ENCODE peak calls at places on chromosomes 11 and 22, in eight cellular contexts. One of them, this sample, is unnamed.

GRCh38 chr11:88501535-88501934 is 164.0 kb upstream of the CTSC start:
- DNase-seq in fibroblast of pulmonary artery: peak
- DNase-seq in RWPE1: no peak
- DNase-seq in hypothalamus: no peak
- DNase-seq in fibroblast of the conjunctiva: no peak
- DNase-seq in mucosa of gallbladder: no peak
- DNase-seq in CD8-positive, alpha-beta T cell: no peak
- DNase-seq in left ventricle myocardium inferior: no peak
- DNase-seq in this sample: no peak

GRCh38 chr11:1111545-1112212 is 37.0 kb downstream of the MUC2 start:
- DNase-seq in RWPE1: no peak
- DNase-seq in fibroblast of pulmonary artery: no peak
- DNase-seq in CD8-positive, alpha-beta T cell: no peak
- DNase-seq in mucosa of gallbladder: no peak
- DNase-seq in left ventricle myocardium inferior: peak
- DNase-seq in fibroblast of the conjunctiva: no peak
- DNase-seq in hypothalamus: no peak
- DNase-seq in this sample: no peak

GRCh38 chr11:86722041-86722440 is 49.6 kb upstream of the ME3 start:
- DNase-seq in hypothalamus: no peak
- DNase-seq in RWPE1: no peak
- DNase-seq in CD8-positive, alpha-beta T cell: no peak
- DNase-seq in fibroblast of pulmonary artery: peak
- DNase-seq in left ventricle myocardium inferior: no peak
- DNase-seq in fibroblast of the conjunctiva: no peak
- DNase-seq in mucosa of gallbladder: no peak
- DNase-seq in this sample: no peak

GRCh38 chr22:20783844-20784723 is 10.2 kb downstream of the SERPIND1 start:
- DNase-seq in RWPE1: peak
- DNase-seq in fibroblast of the conjunctiva: peak
- DNase-seq in mucosa of gallbladder: peak
- DNase-seq in left ventricle myocardium inferior: no peak
- DNase-seq in fibroblast of pulmonary artery: peak
- DNase-seq in CD8-positive, alpha-beta T cell: peak
- DNase-seq in hypothalamus: no peak
- DNase-seq in this sample: peak

GRCh38 chr11:1815751-1816150 is 19.0 kb upstream of the SYT8 start:
- DNase-seq in hypothalamus: no peak
- DNase-seq in fibroblast of the conjunctiva: no peak
- DNase-seq in left ventricle myocardium inferior: no peak
- DNase-seq in mucosa of gallbladder: no peak
- DNase-seq in CD8-positive, alpha-beta T cell: no peak
- DNase-seq in fibroblast of pulmonary artery: no peak
- DNase-seq in RWPE1: no peak
- DNase-seq in this sample: no peak

GRCh38 chr22:28333106-28333505 is 346.5 kb downstream of the TTC28 start:
- DNase-seq in CD8-positive, alpha-beta T cell: no peak
- DNase-seq in RWPE1: no peak
- DNase-seq in fibroblast of pulmonary artery: no peak
- DNase-seq in hypothalamus: no peak
- DNase-seq in mucosa of gallbladder: no peak
- DNase-seq in fibroblast of the conjunctiva: no peak
- DNase-seq in left ventricle myocardium inferior: no peak
- DNase-seq in this sample: no peak

GRCh38 chr22:29762263-29762662 is 4.5 kb downstream of the ZMAT5 start:
- DNase-seq in fibroblast of pulmonary artery: no peak
- DNase-seq in RWPE1: no peak
- DNase-seq in hypothalamus: no peak
- DNase-seq in fibroblast of the conjunctiva: no peak
- DNase-seq in left ventricle myocardium inferior: no peak
- DNase-seq in CD8-positive, alpha-beta T cell: no peak
- DNase-seq in mucosa of gallbladder: no peak
- DNase-seq in this sample: no peak

GRCh38 chr11:8225589-8226036 is 38.1 kb downstream of the LMO1 start:
- DNase-seq in mucosa of gallbladder: peak
- DNase-seq in CD8-positive, alpha-beta T cell: peak
- DNase-seq in left ventricle myocardium inferior: peak
- DNase-seq in RWPE1: peak
- DNase-seq in fibroblast of the conjunctiva: peak
- DNase-seq in hypothalamus: peak
- DNase-seq in fibroblast of pulmonary artery: peak
- DNase-seq in this sample: peak

GRCh38 chr11:36478700-36479329 is 31.3 kb downstream of the TRAF6 start:
- DNase-seq in RWPE1: peak
- DNase-seq in hypothalamus: no peak
- DNase-seq in mucosa of gallbladder: peak
- DNase-seq in fibroblast of pulmonary artery: peak
- DNase-seq in left ventricle myocardium inferior: no peak
- DNase-seq in CD8-positive, alpha-beta T cell: no peak
- DNase-seq in fibroblast of the conjunctiva: peak
- DNase-seq in this sample: peak

GRCh38 chr11:10909141-10909883 is 51.5 kb upstream of the ZBED5 start:
- DNase-seq in CD8-positive, alpha-beta T cell: no peak
- DNase-seq in fibroblast of the conjunctiva: no peak
- DNase-seq in left ventricle myocardium inferior: no peak
- DNase-seq in hypothalamus: no peak
- DNase-seq in fibroblast of pulmonary artery: no peak
- DNase-seq in RWPE1: no peak
- DNase-seq in mucosa of gallbladder: no peak
- DNase-seq in this sample: no peak

GRCh38 chr11:11422291-11423128 is 69.5 kb upstream of the CSNK2A3 start:
- DNase-seq in RWPE1: peak
- DNase-seq in CD8-positive, alpha-beta T cell: no peak
- DNase-seq in hypothalamus: no peak
- DNase-seq in fibroblast of the conjunctiva: no peak
- DNase-seq in fibroblast of pulmonary artery: no peak
- DNase-seq in mucosa of gallbladder: no peak
- DNase-seq in left ventricle myocardium inferior: no peak
- DNase-seq in this sample: no peak

GRCh38 chr22:19942886-19943664 is 1.5 kb upstream of the TXNRD2 start:
- DNase-seq in mucosa of gallbladder: no peak
- DNase-seq in RWPE1: peak
- DNase-seq in hypothalamus: no peak
- DNase-seq in CD8-positive, alpha-beta T cell: no peak
- DNase-seq in fibroblast of the conjunctiva: peak
- DNase-seq in fibroblast of pulmonary artery: peak
- DNase-seq in left ventricle myocardium inferior: no peak
- DNase-seq in this sample: peak

GRCh38 chr11:61728066-61728939 is 24.1 kb upstream of the MYRF start:
- DNase-seq in fibroblast of the conjunctiva: no peak
- DNase-seq in hypothalamus: no peak
- DNase-seq in CD8-positive, alpha-beta T cell: no peak
- DNase-seq in fibroblast of pulmonary artery: no peak
- DNase-seq in left ventricle myocardium inferior: no peak
- DNase-seq in mucosa of gallbladder: no peak
- DNase-seq in RWPE1: no peak
- DNase-seq in this sample: no peak

GRCh38 chr11:10496296-10496936 is 41.4 kb downstream of the AMPD3 start:
- DNase-seq in mucosa of gallbladder: peak
- DNase-seq in left ventricle myocardium inferior: no peak
- DNase-seq in hypothalamus: no peak
- DNase-seq in CD8-positive, alpha-beta T cell: no peak
- DNase-seq in fibroblast of the conjunctiva: no peak
- DNase-seq in RWPE1: no peak
- DNase-seq in fibroblast of pulmonary artery: no peak
- DNase-seq in this sample: no peak

GRCh38 chr11:114610550-114610949 is 15.0 kb upstream of the NXPE4 start:
- DNase-seq in hypothalamus: no peak
- DNase-seq in fibroblast of the conjunctiva: no peak
- DNase-seq in RWPE1: no peak
- DNase-seq in mucosa of gallbladder: no peak
- DNase-seq in left ventricle myocardium inferior: no peak
- DNase-seq in CD8-positive, alpha-beta T cell: no peak
- DNase-seq in fibroblast of pulmonary artery: no peak
- DNase-seq in this sample: no peak

GRCh38 chr11:118902336-118903203 is 18.9 kb downstream of the CXCR5 start:
- DNase-seq in CD8-positive, alpha-beta T cell: no peak
- DNase-seq in RWPE1: no peak
- DNase-seq in left ventricle myocardium inferior: no peak
- DNase-seq in fibroblast of pulmonary artery: no peak
- DNase-seq in hypothalamus: no peak
- DNase-seq in fibroblast of the conjunctiva: no peak
- DNase-seq in mucosa of gallbladder: no peak
- DNase-seq in this sample: no peak

GRCh38 chr11:116657842-116658825 is 114.7 kb downstream of the BUD13 start:
- DNase-seq in left ventricle myocardium inferior: no peak
- DNase-seq in mucosa of gallbladder: no peak
- DNase-seq in RWPE1: no peak
- DNase-seq in fibroblast of the conjunctiva: no peak
- DNase-seq in hypothalamus: no peak
- DNase-seq in fibroblast of pulmonary artery: no peak
- DNase-seq in CD8-positive, alpha-beta T cell: no peak
- DNase-seq in this sample: no peak

GRCh38 chr11:47587039-47587675 is 679 bp downstream of the FAM180B start:
- DNase-seq in RWPE1: no peak
- DNase-seq in fibroblast of the conjunctiva: no peak
- DNase-seq in CD8-positive, alpha-beta T cell: no peak
- DNase-seq in fibroblast of pulmonary artery: no peak
- DNase-seq in hypothalamus: no peak
- DNase-seq in mucosa of gallbladder: no peak
- DNase-seq in left ventricle myocardium inferior: no peak
- DNase-seq in this sample: no peak

GRCh38 chr11:69864930-69865661 is 45.9 kb upstream of the FGF3 start:
- DNase-seq in CD8-positive, alpha-beta T cell: no peak
- DNase-seq in RWPE1: no peak
- DNase-seq in mucosa of gallbladder: no peak
- DNase-seq in hypothalamus: no peak
- DNase-seq in fibroblast of pulmonary artery: no peak
- DNase-seq in left ventricle myocardium inferior: no peak
- DNase-seq in fibroblast of the conjunctiva: no peak
- DNase-seq in this sample: no peak